ENCODE peak calls at places on chromosomes 12 and 14, in four cellular contexts. One of them, this sample, is unnamed.

GRCh38 chr12:10301103-10301502 is 6.6 kb upstream of the KLRD1 start:
- DNase-seq in GM12878: no peak
- DNase-seq in K562: no peak
- DNase-seq in HL-60: no peak
- DNase-seq in this sample: no peak

GRCh38 chr12:11705010-11705409 is 55.5 kb downstream of the ETV6 start:
- DNase-seq in K562: no peak
- DNase-seq in GM12878: no peak
- DNase-seq in HL-60: no peak
- DNase-seq in this sample: no peak

GRCh38 chr14:34741840-34742239 is 27.4 kb upstream of the CFL2 start:
- DNase-seq in K562: no peak
- DNase-seq in GM12878: no peak
- DNase-seq in HL-60: no peak
- DNase-seq in this sample: no peak

GRCh38 chr12:78586790-78587189 is 277.8 kb upstream of the SYT1 start:
- DNase-seq in K562: no peak
- DNase-seq in GM12878: no peak
- DNase-seq in HL-60: no peak
- DNase-seq in this sample: no peak

GRCh38 chr14:76926521-76927251 is 100.5 kb downstream of the LRRC74A start:
- DNase-seq in HL-60: peak; percentile 21
- DNase-seq in GM12878: no peak
- DNase-seq in K562: no peak
- DNase-seq in this sample: peak; percentile 73

GRCh38 chr12:53596920-53597363 is 29.2 kb downstream of the ATF7 start:
- DNase-seq in GM12878: no peak
- DNase-seq in HL-60: no peak
- DNase-seq in K562: no peak
- DNase-seq in this sample: no peak

GRCh38 chr12:116595672-116596071 is 36.5 kb downstream of the MAP1LC3B2 start:
- DNase-seq in HL-60: no peak
- DNase-seq in GM12878: no peak
- DNase-seq in K562: no peak
- DNase-seq in this sample: no peak

GRCh38 chr14:93834739-93835383 is 46.6 kb upstream of the PRIMA1 start:
- DNase-seq in K562: no peak
- DNase-seq in GM12878: no peak
- DNase-seq in HL-60: no peak
- DNase-seq in this sample: no peak

GRCh38 chr12:66365718-66366485 is 63.6 kb downstream of the HELB start:
- DNase-seq in K562: no peak
- DNase-seq in HL-60: peak; percentile 38
- DNase-seq in GM12878: no peak
- DNase-seq in this sample: no peak

GRCh38 chr12:65609359-65609771 is 214.9 kb upstream of the HMGA2 start:
- DNase-seq in K562: no peak
- DNase-seq in GM12878: no peak
- DNase-seq in HL-60: no peak
- DNase-seq in this sample: no peak

GRCh38 chr14:53047302-53047701 is 96.5 kb upstream of the FERMT2 start:
- DNase-seq in HL-60: no peak
- DNase-seq in K562: no peak
- DNase-seq in GM12878: no peak
- DNase-seq in this sample: no peak

GRCh38 chr14:24508155-24508554 is at the start of gene CMA1:
- DNase-seq in K562: no peak
- DNase-seq in HL-60: no peak
- DNase-seq in GM12878: no peak
- DNase-seq in this sample: no peak

GRCh38 chr14:24504425-24504824 is 3.6 kb downstream of the CMA1 start:
- DNase-seq in HL-60: no peak
- DNase-seq in GM12878: no peak
- DNase-seq in K562: no peak
- DNase-seq in this sample: no peak

GRCh38 chr14:24506443-24506842 is 1.6 kb downstream of the CMA1 start:
- DNase-seq in K562: no peak
- DNase-seq in HL-60: no peak
- DNase-seq in GM12878: no peak
- DNase-seq in this sample: no peak
- TF ChIP-seq SPI1 in K562: no peak
- TF ChIP-seq SPI1 in HL-60: no peak
- TF ChIP-seq SPI1 in GM12878: no peak
- TF ChIP-seq SPI1 in this sample: no peak

DNA sequence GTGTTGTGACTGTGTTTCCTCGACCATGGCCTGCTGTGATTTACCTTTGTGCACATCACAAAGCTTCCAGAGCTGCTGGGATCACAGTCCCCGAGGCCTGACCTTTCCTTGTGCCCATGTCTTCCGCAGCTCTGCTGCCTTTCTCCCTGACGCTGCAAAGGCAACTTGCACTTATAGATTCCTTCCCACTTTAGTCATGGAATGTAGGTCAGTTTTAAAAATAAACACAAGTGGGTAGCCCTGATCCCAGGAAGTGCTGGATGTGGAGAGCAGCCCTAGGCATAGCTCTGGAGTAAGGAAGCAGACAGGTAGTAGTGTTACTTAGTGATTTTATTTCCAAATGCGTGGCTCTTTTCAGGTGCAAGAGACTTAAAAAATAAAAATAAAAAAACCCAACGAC is 825.7 kb downstream of the AACS start:
- DNase-seq in K562: no peak
- DNase-seq in HL-60: no peak
- DNase-seq in GM12878: no peak
- DNase-seq in this sample: no peak
- TF ChIP-seq SPI1 in K562: no peak
- TF ChIP-seq SPI1 in HL-60: no peak
- TF ChIP-seq SPI1 in GM12878: no peak
- TF ChIP-seq SPI1 in this sample: no peak

GRCh38 chr12:75856228-75856627 is 175.3 kb downstream of the PHLDA1 start:
- DNase-seq in K562: no peak
- DNase-seq in GM12878: no peak
- DNase-seq in HL-60: no peak
- DNase-seq in this sample: no peak

GRCh38 chr12:75863475-75863874 is 168.1 kb downstream of the PHLDA1 start:
- DNase-seq in K562: no peak
- DNase-seq in HL-60: no peak
- DNase-seq in GM12878: no peak
- DNase-seq in this sample: no peak

GRCh38 chr12:75862692-75863471 is 168.7 kb downstream of the PHLDA1 start:
- DNase-seq in GM12878: no peak
- DNase-seq in K562: no peak
- DNase-seq in HL-60: no peak
- DNase-seq in this sample: no peak

GRCh38 chr12:75855360-75855759 is 176.2 kb downstream of the PHLDA1 start:
- DNase-seq in HL-60: no peak
- DNase-seq in GM12878: no peak
- DNase-seq in K562: no peak
- DNase-seq in this sample: no peak

GRCh38 chr12:75859868-75860267 is 171.7 kb downstream of the PHLDA1 start:
- DNase-seq in HL-60: no peak
- DNase-seq in K562: no peak
- DNase-seq in GM12878: no peak
- DNase-seq in this sample: no peak
- TF ChIP-seq SPI1 in HL-60: no peak
- TF ChIP-seq SPI1 in K562: no peak
- TF ChIP-seq SPI1 in GM12878: no peak
- TF ChIP-seq SPI1 in this sample: no peak

DNA sequence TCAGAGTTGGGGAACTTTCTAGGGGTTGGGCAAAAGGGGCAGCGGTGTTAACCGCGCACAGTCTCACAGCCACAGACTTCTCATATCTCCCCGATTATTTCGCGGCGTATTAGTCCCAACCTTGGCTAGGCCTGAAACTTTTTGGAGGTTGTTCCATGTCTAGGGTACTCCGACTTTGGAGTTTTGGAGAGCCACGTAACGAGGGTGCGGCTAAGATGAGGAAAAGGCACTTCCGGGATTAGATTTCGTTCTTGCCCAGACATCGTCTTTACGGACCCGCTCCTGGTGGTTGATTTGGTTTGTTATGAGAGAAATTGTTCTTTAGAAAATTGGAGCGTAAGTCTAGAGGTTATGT is 513 bp downstream of the CCNK start:
- DNase-seq in HL-60: peak; percentile 23
- DNase-seq in K562: peak; percentile 15
- DNase-seq in GM12878: no peak
- DNase-seq in this sample: no peak
- TF ChIP-seq SPI1 in HL-60: no peak
- TF ChIP-seq SPI1 in K562: no peak
- TF ChIP-seq SPI1 in GM12878: no peak
- TF ChIP-seq SPI1 in this sample: no peak

DNA sequence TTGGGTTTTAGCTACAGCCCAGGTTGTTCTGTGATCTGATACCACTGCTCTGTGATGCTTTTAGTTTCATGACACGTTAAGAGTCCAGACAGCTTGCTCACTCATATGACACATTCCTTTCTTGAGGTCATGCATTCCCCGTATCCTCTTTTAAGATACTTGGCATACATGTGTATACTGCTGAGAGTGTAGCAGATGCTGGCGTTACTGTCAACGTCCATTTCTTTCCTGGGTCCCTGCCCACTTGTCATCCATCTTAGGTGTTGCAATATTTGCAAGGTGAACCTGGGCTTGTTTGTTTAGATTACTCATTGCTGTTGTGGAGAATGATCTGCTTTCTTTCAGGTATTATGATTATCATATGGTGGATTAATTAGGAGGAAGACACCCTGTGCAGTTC is 9.1 kb upstream of the EMP1 start:
- DNase-seq in GM12878: no peak
- DNase-seq in HL-60: no peak
- DNase-seq in K562: no peak
- DNase-seq in this sample: no peak
- TF ChIP-seq SPI1 in GM12878: no peak
- TF ChIP-seq SPI1 in HL-60: no peak
- TF ChIP-seq SPI1 in K562: no peak
- TF ChIP-seq SPI1 in this sample: no peak

DNA sequence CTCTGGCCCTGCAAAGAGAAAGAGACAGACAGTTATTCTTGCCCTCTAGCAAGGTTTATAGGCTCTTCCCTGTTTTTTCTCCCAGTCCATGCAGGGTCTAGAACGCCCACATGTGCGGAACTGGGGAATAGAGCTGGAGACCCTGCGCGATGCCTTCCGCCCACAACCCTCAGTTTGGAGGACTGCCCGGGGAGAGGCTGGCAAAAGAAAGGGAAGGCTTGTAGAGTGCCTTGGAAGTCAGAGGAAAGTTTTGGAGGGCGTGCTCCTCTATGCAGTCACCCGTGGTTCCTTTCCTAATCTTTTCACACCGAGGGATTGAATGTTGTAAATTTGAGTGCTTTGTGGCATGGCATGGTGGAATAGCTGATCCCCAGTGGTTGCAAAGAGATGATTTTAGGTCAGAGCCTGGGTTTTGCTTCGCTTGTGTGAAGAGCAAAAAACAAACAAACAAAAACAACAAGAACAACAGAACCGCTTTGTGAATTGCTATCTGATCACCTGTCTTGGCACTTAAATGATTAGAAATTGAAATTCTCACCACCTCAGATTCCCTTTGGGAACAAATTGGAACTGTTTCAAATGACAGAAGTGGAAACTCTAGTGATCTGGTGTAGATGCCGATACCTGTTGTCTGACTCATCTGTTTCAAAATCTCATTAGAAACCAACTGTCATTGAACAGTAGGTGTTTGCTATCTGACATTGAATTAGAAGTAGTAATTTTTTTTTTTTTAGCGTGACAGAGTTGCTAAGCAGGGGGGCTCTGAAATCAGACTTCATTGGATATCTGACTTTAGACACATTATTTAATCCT is 984 bp downstream of the GAS2L3 start:
- DNase-seq in K562: no peak
- DNase-seq in GM12878: no peak
- DNase-seq in HL-60: no peak
- DNase-seq in this sample: no peak
- TF ChIP-seq SPI1 in K562: no peak
- TF ChIP-seq SPI1 in GM12878: no peak
- TF ChIP-seq SPI1 in HL-60: no peak
- TF ChIP-seq SPI1 in this sample: no peak

GRCh38 chr12:50711018-50711527 is 52.8 kb upstream of the ATF1 start:
- DNase-seq in K562: no peak
- DNase-seq in GM12878: no peak
- DNase-seq in HL-60: no peak
- DNase-seq in this sample: no peak

GRCh38 chr12:50707396-50707795 is 56.5 kb upstream of the ATF1 start:
- DNase-seq in HL-60: no peak
- DNase-seq in K562: no peak
- DNase-seq in GM12878: no peak
- DNase-seq in this sample: no peak

GRCh38 chr12:50706606-50707005 is 57.3 kb upstream of the ATF1 start:
- DNase-seq in K562: no peak
- DNase-seq in HL-60: no peak
- DNase-seq in GM12878: no peak
- DNase-seq in this sample: no peak

DNA sequence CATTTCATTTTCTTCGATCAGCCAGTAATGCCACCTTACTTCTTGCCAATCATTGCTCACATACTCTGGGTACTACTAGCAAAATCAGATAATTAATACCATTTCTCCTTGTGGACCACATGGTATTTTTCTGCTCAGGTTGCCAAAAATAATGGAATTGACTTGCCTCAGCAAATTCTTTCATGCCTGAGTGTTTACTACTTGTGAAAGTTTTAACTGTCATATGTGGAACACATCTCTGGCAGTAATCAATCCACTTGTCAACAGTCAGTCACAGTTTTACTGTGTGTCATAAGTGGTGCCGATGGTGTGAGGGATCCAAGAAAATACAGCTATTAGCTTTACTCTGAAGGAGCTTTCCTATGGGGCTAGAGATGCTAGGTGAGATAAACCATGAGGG is 55.3 kb upstream of the ATF1 start:
- DNase-seq in HL-60: no peak
- DNase-seq in K562: no peak
- DNase-seq in GM12878: no peak
- DNase-seq in this sample: no peak
- TF ChIP-seq SPI1 in HL-60: no peak
- TF ChIP-seq SPI1 in K562: no peak
- TF ChIP-seq SPI1 in GM12878: no peak
- TF ChIP-seq SPI1 in this sample: no peak

DNA sequence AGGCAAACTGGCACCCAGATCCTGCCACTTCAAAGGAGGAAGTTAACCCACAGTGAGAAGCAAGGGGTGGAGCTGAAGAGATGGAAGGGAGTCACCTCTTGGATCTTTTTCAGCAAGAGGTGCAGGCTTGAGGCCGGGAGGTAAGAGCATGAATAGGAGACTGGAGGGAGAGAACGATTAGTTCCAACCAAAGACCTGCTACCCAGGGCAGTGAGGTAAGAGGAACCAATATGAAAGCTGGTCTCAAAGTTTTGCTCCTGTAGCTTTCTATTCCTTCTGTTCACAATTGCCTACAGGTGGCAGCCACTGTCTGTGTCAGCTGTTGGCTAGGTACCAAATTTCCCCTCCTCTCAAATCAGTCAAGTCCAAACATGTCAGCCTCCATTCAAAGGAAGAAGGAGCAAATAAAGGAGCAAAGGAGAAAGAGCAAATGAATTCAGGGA is 14.9 kb upstream of the TAC3 start:
- DNase-seq in K562: no peak
- DNase-seq in GM12878: no peak
- DNase-seq in HL-60: peak; percentile 59
- DNase-seq in this sample: peak; percentile 26
- TF ChIP-seq SPI1 in K562: no peak
- TF ChIP-seq SPI1 in GM12878: no peak
- TF ChIP-seq SPI1 in HL-60: no peak
- TF ChIP-seq SPI1 in this sample: no peak

GRCh38 chr12:6200266-6201198 is at the start of gene CD9:
- DNase-seq in K562: peak; percentile 75
- DNase-seq in GM12878: no peak
- DNase-seq in HL-60: no peak
- DNase-seq in this sample: no peak
- TF ChIP-seq SPI1 in K562: no peak
- TF ChIP-seq SPI1 in GM12878: no peak
- TF ChIP-seq SPI1 in HL-60: no peak
- TF ChIP-seq SPI1 in this sample: no peak